ENCODE peak calls at places on chromosomes 4 and X, in six cellular contexts. P, X, U, E, N and A are unnamed samples.

GRCh38 chrX:135015526-135016245 is 6.7 kb downstream of the RTL8B start:
- DNase-seq in X (no peak), E (no peak), P (no peak), N (no peak), U (no peak), A (no peak)

GRCh38 chrX:17527932-17528331 is 152.9 kb downstream of the NHS start:
- DNase-seq in P (no peak), X (no peak), E (no peak), N (no peak), U (no peak), A (no peak)

GRCh38 chrX:107659768-107660167 is 31.5 kb downstream of the PRPS1 start:
- DNase-seq in X (peak; percentile 35), U (no peak), N (peak; percentile 12), P (no peak), E (no peak), A (peak; percentile 32)

GRCh38 chr4:37453004-37453360 is 208.4 kb downstream of the NWD2 start:
- DNase-seq in N (peak; percentile 49), X (peak; percentile 76), U (peak; percentile 31), P (peak; percentile 27), E (no peak), A (no peak)

GRCh38 chr4:143099693-143100092 is 85.0 kb upstream of the USP38 start:
- DNase-seq in E (no peak), X (no peak), N (no peak), P (no peak), U (no peak), A (no peak)

GRCh38 chr4:1008840-1009646 is 2.4 kb upstream of the FGFRL1 start:
- DNase-seq in N (no peak), X (peak; percentile 17), P (peak; percentile 42), U (no peak), E (no peak), A (no peak)

GRCh38 chr4:157372154-157372553 is 151.6 kb downstream of the GRIA2 start:
- DNase-seq in N (no peak), P (no peak), X (no peak), U (no peak), E (no peak), A (no peak)

GRCh38 chrX:2610246-2611170 is 80.6 kb upstream of the CD99 start:
- DNase-seq in P (no peak), U (no peak), N (no peak), E (no peak), X (no peak), A (no peak)

GRCh38 chr4:81722229-81722900 is 250.7 kb upstream of the RASGEF1B start:
- DNase-seq in N (no peak), U (no peak), X (no peak), P (no peak), E (no peak), A (no peak)